ENCODE peak calls at places on chromosomes 3 and 15, in four cellular contexts. X is ovary, M is DND-41, U is cardiac muscle cell. C is an unnamed sample.

GRCh38 chr3:158789592-158789991 is 12.3 kb upstream of the MFSD1 start:
- DNase-seq in M (no peak), X (no peak), U (no peak), C (no peak)

GRCh38 chr3:189726277-189726676 is 95.1 kb downstream of the TP63 start:
- DNase-seq in M (no peak), X (no peak), U (no peak), C (no peak)

GRCh38 chr3:184745526-184745925 is 33.7 kb upstream of the MAGEF1 start:
- DNase-seq in U (no peak), M (no peak), X (peak; percentile 4), C (no peak)

GRCh38 chr3:4934050-4934449 is 45.2 kb upstream of the BHLHE40 start:
- DNase-seq in U (no peak), X (no peak), M (no peak), C (no peak)

GRCh38 chr15:89399390-89400120 is 64.9 kb upstream of the POLG start:
- DNase-seq in X (no peak), M (no peak), U (peak; percentile 39), C (no peak)

GRCh38 chr15:88617031-88617722 is 4.0 kb upstream of the AEN start:
- DNase-seq in X (no peak), M (no peak), U (no peak), C (no peak)

GRCh38 chr3:89303721-89304120 is 196.3 kb downstream of the EPHA3 start:
- DNase-seq in U (no peak), X (no peak), M (no peak), C (no peak)

GRCh38 chr3:10204921-10205320 is 40.2 kb downstream of the IRAK2 start:
- DNase-seq in U (no peak), X (no peak), M (no peak), C (no peak)

GRCh38 chr3:194565597-194566190 is 67.5 kb downstream of the TMEM44 start:
- DNase-seq in U (no peak), M (no peak), X (no peak), C (no peak)

GRCh38 chr3:192917258-192917507 is 473 bp downstream of the MB21D2 start:
- DNase-seq in X (no peak), M (no peak), U (no peak), C (no peak)

GRCh38 chr3:192917508-192918274 is at the start of gene MB21D2:
- DNase-seq in M (peak; percentile 14), X (peak; percentile 86), U (peak; percentile 75), C (peak; percentile 63)

GRCh38 chr3:192915306-192915705 is 2.4 kb downstream of the MB21D2 start:
- DNase-seq in X (no peak), M (no peak), U (peak; percentile 41), C (no peak)

GRCh38 chr3:192915724-192916123 is 1.9 kb downstream of the MB21D2 start:
- DNase-seq in U (no peak), M (no peak), X (no peak), C (no peak)

GRCh38 chr3:192916455-192917257 is 1.0 kb downstream of the MB21D2 start:
- DNase-seq in M (no peak), U (peak; percentile 78), X (peak; percentile 67), C (no peak)
- H3K4me3 ChIP-seq in M (no peak overlapping the region), U (peak overlapping the region; percentile 80), X (peak overlapping the region; percentile 84), C (peak overlapping the region; percentile 88)

DNA sequence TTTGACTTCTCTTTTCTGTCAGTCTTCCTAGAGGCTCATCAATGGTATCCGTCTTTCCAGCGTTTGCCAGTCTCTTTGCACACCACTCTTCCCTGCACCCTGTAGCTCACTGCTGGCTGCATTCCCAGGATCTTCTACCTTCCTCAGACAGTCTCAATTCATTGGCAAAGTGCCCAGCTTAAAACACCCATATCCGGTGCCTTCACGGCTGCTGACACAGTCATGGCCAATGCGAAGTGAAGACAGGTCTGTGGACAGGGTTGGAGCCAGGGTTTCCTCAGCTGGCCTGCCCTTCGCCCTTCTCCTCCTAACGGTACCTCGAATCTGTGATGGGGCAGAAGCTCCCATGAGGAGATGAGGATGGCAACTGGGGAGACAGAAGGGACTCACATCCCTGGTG is 36.1 kb downstream of the PTH1R start:
- DNase-seq in X (no peak), U (peak; percentile 64), M (no peak), C (no peak)
- H3K27ac ChIP-seq in X (no peak overlapping the region), U (peak overlapping the region; percentile 40), M (no peak overlapping the region), C (no peak overlapping the region)

GRCh38 chr15:99424978-99425665 is 140.7 kb upstream of the MEF2A start:
- DNase-seq in U (peak; percentile 46), M (peak; percentile 27), X (peak; percentile 17), C (peak; percentile 39)
- H3K4me1 ChIP-seq in U (peaks cover 8% of the 10 kb centered on the region), M (peaks cover 17% of the 10 kb centered on the region), X (peaks cover 3% of the 10 kb centered on the region), C (peaks cover 60% of the 10 kb centered on the region)

GRCh38 chr15:72676838-72677237 is 9.1 kb downstream of the HIGD2B start:
- DNase-seq in X (no peak), M (no peak), U (no peak), C (no peak)

DNA sequence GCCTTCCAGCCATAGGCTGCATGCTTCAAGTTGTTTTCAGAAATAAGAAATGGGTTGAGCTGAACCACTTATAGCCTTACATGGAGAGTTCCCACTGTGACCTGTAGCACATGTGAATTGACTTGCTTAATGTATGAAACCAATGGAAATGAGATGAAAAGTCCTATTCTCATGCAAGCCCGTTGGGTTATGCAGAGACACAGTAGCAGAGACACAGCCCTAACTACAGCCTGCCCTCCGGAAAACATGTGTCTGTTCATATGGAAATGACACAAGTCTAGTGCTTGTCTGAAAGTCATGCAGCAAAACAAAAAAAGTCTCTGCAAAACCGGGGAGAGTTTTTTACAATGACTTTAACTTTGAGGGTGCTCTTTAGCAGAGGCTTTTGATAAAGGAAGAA is 14.5 kb downstream of the HIGD2B start:
- DNase-seq in M (no peak), X (no peak), U (no peak), C (no peak)
- H3K4me3 ChIP-seq in M (no peak overlapping the region), X (no peak overlapping the region), U (no peak overlapping the region), C (no peak overlapping the region)

GRCh38 chr3:170692720-170693119 is 106.8 kb upstream of the SLC7A14 start:
- DNase-seq in U (no peak), M (no peak), X (no peak), C (no peak)
- H3K27ac ChIP-seq in U (no peak overlapping the region), M (no peak overlapping the region), X (no peak overlapping the region), C (no peak overlapping the region)

GRCh38 chr3:42843730-42844713 is 31.7 kb downstream of the CYP8B1 start:
- DNase-seq in M (no peak), X (no peak), U (no peak), C (no peak)

GRCh38 chr3:42849017-42849416 is 26.7 kb downstream of the CYP8B1 start:
- DNase-seq in M (no peak), X (no peak), U (no peak), C (no peak)

GRCh38 chr3:42844815-42845214 is 30.9 kb downstream of the CYP8B1 start:
- DNase-seq in X (no peak), U (no peak), M (no peak), C (no peak)

GRCh38 chr3:42847731-42848130 is 27.9 kb downstream of the CYP8B1 start:
- DNase-seq in U (no peak), M (no peak), X (no peak), C (no peak)

DNA sequence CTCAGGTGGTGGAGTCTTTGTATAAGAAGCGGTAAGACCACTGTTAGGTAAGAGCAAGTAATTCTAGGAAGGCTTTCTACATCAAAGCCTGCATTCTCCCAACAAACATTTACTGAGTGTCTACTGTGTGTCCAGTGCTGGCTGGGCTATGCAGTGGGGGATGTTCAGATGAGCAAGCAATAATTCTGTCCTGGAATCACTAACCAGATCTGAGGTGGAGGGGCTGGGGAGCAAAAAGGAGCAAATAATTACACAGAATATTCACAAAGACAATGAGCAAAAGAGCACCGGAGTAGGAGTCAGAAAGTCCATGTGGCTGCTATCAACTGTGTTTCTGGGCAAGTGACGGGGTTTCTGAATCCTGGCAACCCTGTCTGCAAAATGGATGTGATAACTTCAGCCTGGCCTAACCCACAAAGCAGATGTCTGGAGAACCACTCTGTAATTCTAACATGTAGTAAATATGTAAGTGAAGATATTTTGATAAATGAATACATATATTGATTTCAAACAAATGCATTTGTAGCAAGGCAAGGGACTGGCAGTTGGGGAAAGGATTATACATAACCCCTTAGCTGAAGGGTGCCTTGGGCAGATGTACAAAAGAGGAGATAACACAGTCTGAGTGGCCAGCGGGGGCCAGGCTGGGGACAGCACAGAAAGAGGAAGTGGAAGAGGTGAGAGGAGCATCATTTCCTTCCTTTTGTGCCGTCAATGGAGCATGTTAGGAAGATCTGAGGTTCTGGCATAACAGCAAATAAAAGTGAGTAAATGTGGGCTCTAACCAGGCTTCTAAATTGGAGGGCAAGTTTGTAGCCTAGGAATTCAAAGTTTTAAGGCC is 28.8 kb downstream of the CYP8B1 start:
- DNase-seq in M (no peak), U (no peak), X (no peak), C (peak; percentile 10)
- H3K4me1 ChIP-seq in M (no peaks in the 10 kb centered on the region), U (peaks cover 3% of the 10 kb centered on the region), X (peaks cover 3% of the 10 kb centered on the region), C (peaks cover 10% of the 10 kb centered on the region)

GRCh38 chr15:67149859-67150824 is 84.7 kb downstream of the SMAD3 start:
- DNase-seq in X (peak; percentile 74), U (no peak), M (no peak), C (no peak)
- H3K4me3 ChIP-seq in X (peak overlapping the region; percentile 5), U (no peak overlapping the region), M (no peak overlapping the region), C (peak overlapping the region; percentile 0)

DNA sequence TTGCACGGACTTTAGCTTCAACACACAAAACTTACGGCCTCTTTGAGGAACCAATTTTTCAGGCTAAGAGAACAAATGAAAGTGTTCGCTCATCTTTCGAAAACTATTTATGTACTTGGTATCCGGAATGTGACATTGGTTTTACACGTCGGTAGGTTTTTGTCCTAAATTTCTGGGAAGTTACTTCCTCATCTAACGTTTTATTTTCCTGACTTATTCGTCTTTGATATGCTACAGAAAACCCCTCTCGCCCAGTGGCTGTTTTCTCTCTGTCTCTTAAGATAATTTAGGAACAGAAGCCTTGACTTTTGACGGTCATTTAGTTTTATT is 879 bp upstream of the GREM1 start:
- DNase-seq in M (no peak), X (no peak), U (no peak), C (no peak)
- H3K27ac ChIP-seq in M (no peak overlapping the region), X (no peak overlapping the region), U (no peak overlapping the region), C (no peak overlapping the region)